ENCODE peak calls at places on chromosome 19, in six cellular contexts. B is body of pancreas, U is lower lobe of right lung, C is WTC11, K is transverse colon, L is dermis blood vessel endothelial cell. O is an unnamed sample.

GRCh38 chr19:13396256-13397080 is 109.8 kb downstream of the CACNA1A start:
- DNase-seq in C (peak; percentile 78), K (peak; percentile 15), B (peak; percentile 22), L (peak; percentile 54), U (peak; percentile 54), O (peak; percentile 9)

GRCh38 chr19:7099597-7099921 is 30.1 kb downstream of the ZNF557 start:
- DNase-seq in U (no peak), C (peak; percentile 91), K (no peak), B (no peak), L (no peak), O (no peak)

GRCh38 chr19:41939861-41940442 is 11.7 kb upstream of the ERFL start:
- DNase-seq in C (peak; percentile 46), U (peak; percentile 62), K (peak; percentile 62), L (no peak), B (no peak), O (no peak)

GRCh38 chr19:50657672-50658437 is 8.6 kb downstream of the C19orf81 start:
- DNase-seq in C (peak; percentile 100), B (peak; percentile 76), L (peak; percentile 100), U (peak; percentile 97), K (peak; percentile 68), O (peak; percentile 100)

GRCh38 chr19:48678201-48678600 is 5.4 kb upstream of the NTN5 start:
- DNase-seq in C (no peak), L (no peak), U (no peak), K (peak; percentile 73), B (peak; percentile 81), O (no peak)

GRCh38 chr19:33812388-33813330 is 16.0 kb downstream of the KCTD15 start:
- DNase-seq in L (no peak), K (no peak), B (no peak), C (no peak), U (peak; percentile 46), O (no peak)

GRCh38 chr19:58483776-58484175 is 7.6 kb downstream of the ZNF446 start:
- DNase-seq in U (no peak), B (no peak), C (no peak), L (no peak), K (no peak), O (no peak)

GRCh38 chr19:2702170-2703076 is at the start of gene GNG7:
- DNase-seq in L (peak; percentile 86), B (peak; percentile 97), U (peak; percentile 96), K (peak; percentile 96), C (peak; percentile 96), O (peak; percentile 78)

GRCh38 chr19:32599736-32600157 is 18.8 kb downstream of the PDCD5 start:
- DNase-seq in B (peak; percentile 21), L (peak; percentile 82), C (no peak), K (peak; percentile 25), U (no peak), O (peak; percentile 84)

GRCh38 chr19:7191946-7192691 is 102.1 kb downstream of the INSR start:
- DNase-seq in B (no peak), L (no peak), U (no peak), C (no peak), K (peak; percentile 19), O (no peak)

GRCh38 chr19:56525214-56525860 is 13.4 kb upstream of the ZFP28 start:
- DNase-seq in B (no peak), U (no peak), K (no peak), L (no peak), C (no peak), O (no peak)

GRCh38 chr19:49555600-49556411 is 24.6 kb downstream of the NOSIP start:
- DNase-seq in C (peak; percentile 95), U (peak; percentile 85), B (peak; percentile 96), K (peak; percentile 84), L (peak; percentile 59), O (peak; percentile 61)

GRCh38 chr19:5572556-5573286 is 5.0 kb upstream of the TINCR start:
- DNase-seq in C (no peak), B (no peak), U (no peak), K (peak; percentile 75), L (no peak), O (no peak)

GRCh38 chr19:50720181-50720920 is 749 bp upstream of the SHANK1 start:
- DNase-seq in U (no peak), L (no peak), C (no peak), K (no peak), B (no peak), O (no peak)

GRCh38 chr19:15124572-15125231 is 17.5 kb downstream of the SYDE1 start:
- DNase-seq in C (no peak), B (peak; percentile 38), L (peak; percentile 29), K (peak; percentile 76), U (peak; percentile 60), O (peak; percentile 32)

GRCh38 chr19:51691122-51692064 is 1.7 kb upstream of the SPACA6 start:
- DNase-seq in U (no peak), B (no peak), K (no peak), L (no peak), C (peak; percentile 25), O (no peak)

GRCh38 chr19:9917322-9917721 is 19.0 kb downstream of the OLFM2 start:
- DNase-seq in C (peak; percentile 47), K (no peak), L (peak; percentile 64), U (no peak), B (peak; percentile 41), O (peak; percentile 67)

GRCh38 chr19:17424743-17425365 is 5.0 kb downstream of the MVB12A start:
- DNase-seq in L (peak; percentile 54), U (no peak), C (peak; percentile 92), K (no peak), B (no peak), O (peak; percentile 27)

GRCh38 chr19:14006766-14007562 is 844 bp upstream of the RFX1 start:
- DNase-seq in B (peak; percentile 88), C (peak; percentile 90), L (no peak), K (no peak), U (peak; percentile 92), O (no peak)

GRCh38 chr19:15452111-15453047 is 2.6 kb upstream of the WIZ start:
- DNase-seq in C (peak; percentile 99), B (peak; percentile 86), U (peak; percentile 91), K (peak; percentile 89), L (peak; percentile 93), O (peak; percentile 92)

GRCh38 chr19:41226053-41226873 is 7.2 kb downstream of the AXL start:
- DNase-seq in B (peak; percentile 67), K (peak; percentile 77), C (peak; percentile 70), L (peak; percentile 67), U (peak; percentile 72), O (peak; percentile 84)

GRCh38 chr19:49614096-49614857 is 23.3 kb downstream of the PRR12 start:
- DNase-seq in L (peak; percentile 90), U (no peak), K (no peak), C (no peak), B (no peak), O (peak; percentile 95)

GRCh38 chr19:51198641-51199040 is 26.2 kb upstream of the CD33 start:
- DNase-seq in L (no peak), C (no peak), K (no peak), U (no peak), B (no peak), O (no peak)

O was measured in lung microvascular endothelial cell.